ENCODE peak calls at places on chromosomes 2 and 18, in five cellular contexts. F is mammary epithelial cell, U is NB4, J is choroid plexus epithelial cell, S is endothelial cell. G is an unnamed sample.

GRCh38 chr18:9659499-9660387 is 45.4 kb upstream of the PPP4R1 start:
- DNase-seq in F (no peak), U (no peak), J (no peak), S (no peak), G (no peak)

GRCh38 chr2:200944467-200945394 is 18.7 kb downstream of the ORC2 start:
- DNase-seq in F (peak; percentile 90), U (peak; percentile 54), J (peak; percentile 91), S (no peak), G (peak; percentile 93)

GRCh38 chr18:527136-527535 is 26.6 kb upstream of the COLEC12 start:
- DNase-seq in F (no peak), U (no peak), J (peak; percentile 57), S (no peak), G (no peak)

GRCh38 chr18:76468345-76469275 is 26.4 kb downstream of the ZNF516 start:
- DNase-seq in F (no peak), U (peak; percentile 58), J (no peak), S (no peak), G (no peak)

GRCh38 chr2:165793161-165793778 is 777 bp downstream of the GALNT3 start:
- DNase-seq in F (peak; percentile 85), U (peak; percentile 57), J (no peak), S (peak; percentile 14), G (peak; percentile 15)

GRCh38 chr2:120283649-120284048 is 31.0 kb downstream of the RALB start:
- DNase-seq in F (no peak), U (no peak), J (peak; percentile 86), S (no peak), G (no peak)

GRCh38 chr2:15957881-15958713 is 17.7 kb downstream of the MYCN start:
- DNase-seq in F (no peak), U (no peak), J (no peak), S (no peak), G (no peak)

GRCh38 chr2:174575124-174575776 is 22.4 kb downstream of the WIPF1 start:
- DNase-seq in F (no peak), U (no peak), J (no peak), S (no peak), G (no peak)

GRCh38 chr18:45423664-45424063 is 191.6 kb upstream of the SLC14A2 start:
- DNase-seq in F (no peak), U (no peak), J (no peak), S (no peak), G (no peak)

GRCh38 chr2:167294031-167294774 is 405.9 kb downstream of the XIRP2 start:
- DNase-seq in F (peak; percentile 4), U (no peak), J (peak; percentile 67), S (peak; percentile 46), G (peak; percentile 5)

GRCh38 chr18:27005589-27005988 is 140.1 kb upstream of the AQP4 start:
- DNase-seq in F (no peak), U (peak; percentile 31), J (peak; percentile 24), S (no peak), G (no peak)

GRCh38 chr18:49520661-49521145 is 33.7 kb upstream of the C18orf32 start:
- DNase-seq in F (peak; percentile 21), U (no peak), J (peak; percentile 20), S (no peak), G (no peak)

GRCh38 chr18:73340135-73340934 is 472.5 kb upstream of the NETO1 start:
- DNase-seq in F (peak; percentile 24), U (no peak), J (peak; percentile 72), S (no peak), G (no peak)

GRCh38 chr2:48715956-48716355 is 39.6 kb downstream of the LHCGR start:
- DNase-seq in F (no peak), U (no peak), J (peak; percentile 92), S (no peak), G (no peak)

GRCh38 chr2:172249986-172250385 is 147.3 kb upstream of the DLX2 start:
- DNase-seq in F (peak; percentile 87), U (no peak), J (peak; percentile 60), S (no peak), G (no peak)

GRCh38 chr2:10947005-10947440 is 35.3 kb downstream of the KCNF1 start:
- DNase-seq in F (peak; percentile 85), U (peak; percentile 14), J (peak; percentile 41), S (no peak), G (peak; percentile 11)

GRCh38 chr2:165655653-165656052 is 138.4 kb downstream of the GALNT3 start:
- DNase-seq in F (no peak), U (no peak), J (no peak), S (no peak), G (no peak)

GRCh38 chr2:11582526-11583202 is 48.8 kb downstream of the GREB1 start:
- DNase-seq in F (peak; percentile 39), U (peak; percentile 84), J (peak; percentile 67), S (peak; percentile 88), G (peak; percentile 80)

GRCh38 chr2:142222715-142223114 is 91.9 kb upstream of the LRP1B start:
- DNase-seq in F (no peak), U (no peak), J (no peak), S (no peak), G (no peak)

GRCh38 chr2:171136024-171136423 is 24.7 kb downstream of the TLK1 start:
- DNase-seq in F (no peak), U (no peak), J (no peak), S (no peak), G (peak; percentile 12)

GRCh38 chr2:105903051-105903674 is 158.5 kb downstream of the NCK2 start:
- DNase-seq in F (no peak), U (no peak), J (no peak), S (no peak), G (no peak)

GRCh38 chr2:56376699-56377665 is 193.2 kb downstream of the CCDC85A start:
- DNase-seq in F (peak; percentile 18), U (no peak), J (no peak), S (no peak), G (no peak)

GRCh38 chr2:24432121-24432520 is 58.9 kb upstream of the NCOA1 start:
- DNase-seq in F (no peak), U (no peak), J (no peak), S (no peak), G (no peak)

GRCh38 chr2:72561621-72562318 is 264.1 kb downstream of the EXOC6B start:
- DNase-seq in F (peak; percentile 44), U (no peak), J (peak; percentile 88), S (no peak), G (no peak)

GRCh38 chr2:134762508-134762907 is 43.7 kb upstream of the TMEM163 start:
- DNase-seq in F (peak; percentile 67), U (no peak), J (no peak), S (no peak), G (no peak)

GRCh38 chr2:233267516-233268245 is 16.2 kb downstream of the ATG16L1 start:
- DNase-seq in F (no peak), U (no peak), J (no peak), S (no peak), G (peak; percentile 91)

GRCh38 chr2:189394525-189394924 is 46.7 kb upstream of the WDR75 start:
- DNase-seq in F (no peak), U (no peak), J (no peak), S (no peak), G (no peak)

DNA sequence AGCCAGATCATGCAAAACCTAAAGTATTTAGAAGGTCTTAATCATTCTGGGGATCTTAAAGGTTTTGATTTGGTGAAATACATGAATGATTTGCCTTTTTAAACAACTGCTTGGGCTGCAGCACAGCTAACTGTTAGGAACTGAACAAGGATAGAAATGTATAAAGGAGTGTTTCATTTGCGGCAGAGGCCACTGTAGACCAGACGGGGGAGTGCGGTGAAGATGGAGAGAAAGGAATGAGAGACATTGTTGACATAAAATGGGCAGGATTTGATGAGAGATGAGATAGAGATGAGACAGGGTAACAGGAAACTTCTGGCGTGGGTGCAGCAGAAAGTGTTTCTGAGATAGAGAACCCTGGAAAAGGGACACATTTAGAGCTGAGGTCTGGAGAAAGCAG is 308.1 kb downstream of the TMX3 start:
- DNase-seq in F (peak; percentile 30), U (no peak), J (no peak), S (no peak), G (no peak)
- TF ChIP-seq CTCF in F (peak; percentile 22), U (no peak), J (peak; percentile 26), S (no peak), G (no peak)

GRCh38 chr18:37483221-37483971 is 82.2 kb downstream of the CELF4 start:
- DNase-seq in F (peak; percentile 27), U (peak; percentile 32), J (peak; percentile 28), S (peak; percentile 54), G (peak; percentile 15)

GRCh38 chr18:37483984-37484892 is 81.4 kb downstream of the CELF4 start:
- DNase-seq in F (no peak), U (no peak), J (no peak), S (no peak), G (no peak)

GRCh38 chr18:37486848-37487247 is 78.8 kb downstream of the CELF4 start:
- DNase-seq in F (no peak), U (no peak), J (no peak), S (no peak), G (no peak)

GRCh38 chr18:37487400-37487831 is 78.2 kb downstream of the CELF4 start:
- DNase-seq in F (no peak), U (no peak), J (no peak), S (peak; percentile 10), G (no peak)

DNA sequence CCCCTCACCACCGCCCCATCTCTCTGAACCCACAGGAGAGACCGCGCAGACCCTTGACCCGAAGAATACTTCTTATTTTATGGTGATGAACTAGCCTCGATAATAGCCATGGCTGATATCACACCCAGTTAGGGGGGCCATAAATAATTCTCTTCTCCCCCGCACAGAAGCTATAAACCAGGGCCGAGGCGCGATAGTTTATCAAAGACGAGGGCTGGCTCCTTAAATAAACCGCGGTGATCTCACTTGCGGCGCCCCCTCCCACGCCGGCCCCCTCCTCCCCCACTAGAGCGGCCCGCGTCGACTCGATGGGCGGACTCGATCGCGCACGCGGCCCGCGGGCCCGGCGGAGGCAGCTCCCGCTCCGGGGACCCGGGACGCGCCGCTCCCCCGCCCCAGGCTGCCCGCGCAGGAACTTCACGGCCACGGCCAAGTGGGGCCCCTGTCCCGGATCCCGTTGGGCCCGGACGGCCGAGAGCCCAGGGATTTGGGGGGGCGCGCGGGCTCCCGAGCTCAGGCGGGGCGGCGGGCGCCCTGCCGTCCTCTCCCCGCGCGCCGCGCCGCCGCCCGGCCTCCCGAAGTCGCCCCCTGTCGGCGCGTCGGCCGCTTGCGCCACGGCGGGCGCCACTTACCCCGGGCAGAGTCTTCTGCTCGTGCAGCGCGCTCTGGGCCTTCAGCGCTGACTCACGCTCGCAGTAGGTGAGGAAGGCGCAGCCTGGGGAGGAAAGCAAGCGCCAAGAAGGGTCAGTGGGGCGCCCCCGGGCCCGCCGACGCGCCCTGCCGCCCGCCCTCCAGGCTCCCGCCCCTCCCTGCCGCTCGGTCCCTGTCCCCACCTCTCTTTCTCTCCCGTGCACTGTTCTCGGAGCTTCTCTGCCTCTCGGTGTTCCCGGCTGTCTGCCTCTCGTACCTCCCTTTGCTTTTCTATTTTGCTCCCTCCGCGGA is 80.4 kb downstream of the CELF4 start:
- DNase-seq in F (peak; percentile 29), U (no peak), J (peak; percentile 8), S (peak; percentile 73), G (peak; percentile 38)
- TF ChIP-seq CTCF in F (no peak), U (no peak), J (no peak), S (peak; percentile 61), G (no peak)

GRCh38 chr2:237673130-237673921 is 45.9 kb downstream of the LRRFIP1 start:
- DNase-seq in F (peak; percentile 79), U (peak; percentile 89), J (peak; percentile 73), S (peak; percentile 60), G (peak; percentile 99)
- TF ChIP-seq CTCF in F (peak; percentile 89), U (peak; percentile 90), J (peak; percentile 83), S (peak; percentile 72), G (peak; percentile 81)

DNA sequence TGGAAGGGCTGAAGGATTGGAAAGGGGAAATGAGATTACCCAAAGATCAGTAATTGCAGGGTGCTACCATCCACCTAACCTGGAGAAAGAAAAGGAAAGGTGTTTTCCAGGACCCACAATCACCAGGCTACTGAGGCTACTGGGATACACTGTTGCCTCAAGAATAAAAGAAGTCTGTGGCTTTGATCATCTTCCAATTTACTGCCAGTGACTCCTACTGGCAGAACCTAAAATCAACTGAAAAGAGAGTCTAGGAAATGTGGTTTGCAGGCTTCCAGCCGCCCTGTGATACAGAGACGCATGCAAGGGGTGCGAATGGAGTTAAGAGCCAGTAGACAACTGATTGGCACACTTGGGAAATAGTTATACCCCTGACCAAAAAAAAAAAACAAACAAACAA is 16.6 kb upstream of the TTL start:
- DNase-seq in F (no peak), U (no peak), J (peak; percentile 53), S (no peak), G (no peak)
- TF ChIP-seq CTCF in F (peak; percentile 45), U (peak; percentile 8), J (peak; percentile 53), S (no peak), G (no peak)

G was measured in activated CD8-positive, alpha-beta T cell treated with anti-CD3 and anti-CD28 coated beads for 36 hours.